ENCODE peak calls at places on chromosomes 11 and 22, in five cellular contexts. S is tibial artery; J is right cardiac atrium; H is mammary epithelial cell; V is CD4-positive, alpha-beta T cell. X is an unnamed sample.

GRCh38 chr11:66417000-66417399 is 3.8 kb upstream of the NPAS4 start:
- DNase-seq in S (no peak), J (no peak), H (no peak), V (no peak), X (no peak)

GRCh38 chr11:67117667-67118058 is 1.4 kb upstream of the KDM2A start:
- DNase-seq in S (peak), J (peak), H (no peak), V (peak), X (peak)

GRCh38 chr11:29484548-29484947 is 532.3 kb downstream of the KCNA4 start:
- DNase-seq in S (no peak), J (no peak), H (no peak), V (no peak), X (no peak)

GRCh38 chr11:1461806-1462455 is 24.6 kb downstream of the MOB2 start:
- DNase-seq in S (no peak), J (no peak), H (no peak), V (no peak), X (no peak)

GRCh38 chr11:134557571-134558257 is 145.7 kb upstream of the B3GAT1 start:
- DNase-seq in S (no peak), J (no peak), H (no peak), V (no peak), X (no peak)

GRCh38 chr11:110891411-110891810 is 179.2 kb upstream of the ARHGAP20 start:
- DNase-seq in S (no peak), J (no peak), H (no peak), V (no peak), X (no peak)

GRCh38 chr11:75380716-75381420 is 18.4 kb upstream of the RPS3 start:
- DNase-seq in S (no peak), J (peak), H (no peak), V (no peak), X (peak)

GRCh38 chr11:112453601-112454577 is 193.2 kb upstream of the PLET1 start:
- DNase-seq in S (no peak), J (no peak), H (peak), V (peak), X (peak)

GRCh38 chr11:61919841-61920631 is 2.7 kb upstream of the RAB3IL1 start:
- DNase-seq in S (no peak), J (peak), H (no peak), V (no peak), X (no peak)

GRCh38 chr11:73266644-73267015 is 5.5 kb upstream of the P2RY6 start:
- DNase-seq in S (no peak), J (no peak), H (no peak), V (no peak), X (no peak)

GRCh38 chr11:25742800-25743199 is 589.1 kb upstream of the ANO3 start:
- DNase-seq in S (no peak), J (no peak), H (no peak), V (no peak), X (no peak)

GRCh38 chr11:12922980-12923507 is 86.1 kb upstream of the RASSF10 start:
- DNase-seq in S (no peak), J (no peak), H (no peak), V (no peak), X (no peak)

GRCh38 chr11:128478305-128478704 is 109.1 kb downstream of the ETS1 start:
- DNase-seq in S (no peak), J (no peak), H (no peak), V (no peak), X (no peak)

GRCh38 chr11:69321877-69322350 is 28.0 kb downstream of the MYEOV start:
- DNase-seq in S (peak), J (no peak), H (peak), V (no peak), X (no peak)

GRCh38 chr22:44573451-44573850 is 75.4 kb upstream of the RTL6 start:
- DNase-seq in S (peak), J (no peak), H (no peak), V (no peak), X (no peak)
- H3K27ac ChIP-seq in S (no peak), J (no peak), H (no peak), V (no peak), X (no peak)

DNA sequence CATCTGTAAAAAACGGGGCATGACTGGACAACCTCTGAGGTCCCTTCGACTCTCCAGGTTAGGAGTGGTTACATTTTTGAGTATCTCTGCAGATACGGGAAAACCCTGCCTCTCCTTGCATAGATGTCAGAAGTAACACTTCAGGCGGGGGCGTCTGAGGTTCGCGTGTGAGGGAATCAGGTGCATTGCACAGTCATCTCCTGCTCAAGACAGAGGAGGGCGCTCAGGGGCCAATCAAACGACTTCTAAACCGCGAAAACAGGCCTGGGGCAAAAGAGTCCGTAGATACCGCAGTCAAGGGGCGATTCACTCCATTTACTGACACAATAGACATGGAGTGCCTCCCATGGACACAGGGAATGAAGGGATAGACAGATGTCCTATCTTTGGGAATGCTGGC is 31.7 kb downstream of the KIRREL3 start:
- DNase-seq in S (no peak), J (no peak), H (no peak), V (no peak), X (no peak)
- H3K27ac ChIP-seq in S (no peak), J (no peak), H (peak), V (no peak), X (no peak)

DNA sequence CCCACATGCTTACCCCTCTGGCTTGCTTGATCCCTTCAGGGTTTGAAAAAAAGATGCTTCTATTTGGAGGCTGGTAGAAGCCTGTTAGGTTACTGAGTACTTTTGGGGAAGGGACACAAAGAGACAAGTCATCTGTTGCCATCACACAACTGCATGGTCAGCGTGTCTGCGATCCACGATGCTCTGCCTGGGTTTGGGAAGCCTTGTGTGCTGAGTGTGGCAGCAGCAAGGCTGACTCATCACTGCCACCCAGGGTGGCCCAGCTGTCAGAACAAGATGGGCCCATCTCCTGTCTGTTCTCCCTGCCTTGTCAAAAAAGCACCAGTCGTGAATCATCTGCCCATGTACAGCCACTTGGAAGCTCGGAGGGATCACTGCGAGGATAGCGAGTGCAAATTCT is 26.2 kb downstream of the UBASH3B start:
- DNase-seq in S (no peak), J (no peak), H (no peak), V (no peak), X (no peak)
- H3K27ac ChIP-seq in S (no peak), J (no peak), H (no peak), V (no peak), X (no peak)

GRCh38 chr11:10091314-10092045 is 202.5 kb downstream of the SBF2 start:
- DNase-seq in S (no peak), J (no peak), H (no peak), V (no peak), X (no peak)

GRCh38 chr11:10087186-10087585 is 206.8 kb downstream of the SBF2 start:
- DNase-seq in S (no peak), J (no peak), H (no peak), V (no peak), X (no peak)

GRCh38 chr11:10092426-10092825 is 201.6 kb downstream of the SBF2 start:
- DNase-seq in S (no peak), J (no peak), H (no peak), V (no peak), X (no peak)

DNA sequence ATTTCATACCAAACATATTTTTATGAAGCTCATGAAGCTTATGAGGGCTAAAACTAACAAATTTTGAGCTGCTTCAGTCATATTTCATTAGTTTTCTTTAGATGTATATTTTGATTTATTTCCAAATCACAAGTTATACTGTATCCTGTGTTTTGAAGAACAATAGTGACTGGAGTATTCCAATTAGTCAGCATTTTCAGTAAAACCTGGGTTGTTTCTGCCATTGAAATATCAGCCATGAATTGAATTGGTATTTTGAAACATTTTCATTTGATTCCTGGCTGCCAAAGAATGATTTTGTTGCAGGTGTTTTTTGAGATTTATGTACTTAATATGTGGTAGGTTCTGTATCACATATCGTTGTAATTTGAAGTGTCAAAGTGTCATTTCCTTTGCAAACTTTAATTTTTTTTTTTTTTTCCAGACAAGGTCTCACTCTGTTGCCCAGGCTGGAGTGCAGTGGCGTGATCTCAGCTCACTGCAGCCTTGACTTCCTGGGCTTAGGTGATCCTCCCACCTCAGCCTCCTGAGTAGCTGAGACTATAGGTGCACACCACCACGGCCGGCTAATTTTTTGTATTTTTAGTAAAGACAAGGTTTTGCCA is 206.3 kb downstream of the SBF2 start:
- DNase-seq in S (no peak), J (no peak), H (no peak), V (no peak), X (no peak)
- H3K27ac ChIP-seq in S (no peak), J (no peak), H (no peak), V (no peak), X (peak)

GRCh38 chr11:120153221-120153620 is 15.3 kb upstream of the TRIM29 start:
- DNase-seq in S (no peak), J (no peak), H (peak), V (no peak), X (no peak)
- H3K27ac ChIP-seq in S (no peak), J (no peak), H (no peak), V (no peak), X (no peak)

GRCh38 chr22:37500745-37501144 is 14.6 kb upstream of the MFNG start:
- DNase-seq in S (no peak), J (no peak), H (no peak), V (no peak), X (no peak)
- H3K27ac ChIP-seq in S (no peak), J (peak), H (no peak), V (no peak), X (peak)

GRCh38 chr11:78207532-78208256 is 19.0 kb downstream of the USP35 start:
- DNase-seq in S (no peak), J (no peak), H (no peak), V (no peak), X (no peak)
- H3K27ac ChIP-seq in S (peak), J (no peak), H (no peak), V (no peak), X (no peak)

DNA sequence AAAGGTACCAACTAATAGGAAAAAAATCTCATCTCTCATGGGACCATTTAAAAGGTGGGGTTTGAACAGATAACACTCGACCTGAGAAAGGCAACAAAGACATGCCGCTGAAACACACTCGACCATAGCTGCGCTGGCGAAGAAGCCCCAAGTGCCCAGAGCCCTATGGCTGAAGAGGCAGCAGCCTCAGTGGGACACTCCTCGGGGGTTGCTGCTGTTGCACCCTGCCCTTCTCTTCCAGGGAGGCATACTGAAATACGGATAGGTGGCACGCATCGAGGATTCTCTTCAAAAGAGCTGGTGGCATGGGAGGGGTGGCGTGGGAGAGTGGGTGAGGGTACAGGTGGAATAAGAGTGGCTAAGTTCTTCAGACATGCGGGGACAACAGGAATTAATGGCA is 18.5 kb upstream of the PHLDA2 start:
- DNase-seq in S (no peak), J (no peak), H (no peak), V (no peak), X (no peak)
- H3K27ac ChIP-seq in S (no peak), J (no peak), H (no peak), V (no peak), X (no peak)

GRCh38 chr11:44568706-44569473 is 3.4 kb downstream of the CD82 start:
- DNase-seq in S (peak), J (peak), H (peak), V (peak), X (peak)
- H3K27ac ChIP-seq in S (peak), J (peak), H (peak), V (peak), X (peak)

GRCh38 chr11:27861706-27862430 is 161.6 kb upstream of the BDNF start:
- DNase-seq in S (no peak), J (no peak), H (peak), V (no peak), X (no peak)
- H3K27ac ChIP-seq in S (peak), J (no peak), H (no peak), V (no peak), X (no peak)

X was measured in transverse colon.